ENCODE peak calls at places on chromosomes 4 and X, in six cellular contexts. Z, C, D, V, H and J are unnamed samples.

GRCh38 chr4:85842540-85842939 is 367.6 kb downstream of the ARHGAP24 start:
- DNase-seq in Z (peak), C (peak), D (no peak), V (no peak), H (peak), J (no peak)

GRCh38 chrX:41922125-41922521 is 1.2 kb downstream of the CASK start:
- DNase-seq in Z (no peak), C (peak), D (no peak), V (peak), H (peak), J (no peak)

GRCh38 chr4:77156912-77157858 is at the start of gene CCNG2:
- DNase-seq in Z (peak), C (peak), D (peak), V (peak), H (peak), J (peak)

GRCh38 chrX:29852767-29853166 is 362.6 kb upstream of the MAGEB2 start:
- DNase-seq in Z (no peak), C (peak), D (no peak), V (no peak), H (peak), J (no peak)

GRCh38 chr4:53119685-53120084 is 246.2 kb downstream of the SCFD2 start:
- DNase-seq in Z (no peak), C (peak), D (no peak), V (no peak), H (peak), J (peak)

GRCh38 chrX:133085785-133086184 is 11.1 kb downstream of the USP26 start:
- DNase-seq in Z (peak), C (no peak), D (no peak), V (no peak), H (no peak), J (no peak)

GRCh38 chrX:19638968-19639539 is 123.7 kb upstream of the MAP3K15 start:
- DNase-seq in Z (no peak), C (no peak), D (no peak), V (no peak), H (no peak), J (no peak)

GRCh38 chrX:41543668-41544067 is 96.5 kb downstream of the NYX start:
- DNase-seq in Z (no peak), C (no peak), D (no peak), V (no peak), H (no peak), J (no peak)

GRCh38 chrX:17376381-17377046 is 1.5 kb downstream of the NHS start:
- DNase-seq in Z (peak), C (no peak), D (no peak), V (no peak), H (no peak), J (no peak)

GRCh38 chr4:84878090-84878489 is 88.4 kb downstream of the WDFY3 start:
- DNase-seq in Z (no peak), C (peak), D (no peak), V (no peak), H (peak), J (no peak)

GRCh38 chr4:86730310-86730709 is 118.9 kb downstream of the SLC10A6 start:
- DNase-seq in Z (no peak), C (no peak), D (no peak), V (no peak), H (no peak), J (no peak)

GRCh38 chrX:48939417-48940228 is 17.8 kb downstream of the OTUD5 start:
- DNase-seq in Z (no peak), C (no peak), D (no peak), V (peak), H (no peak), J (no peak)

GRCh38 chrX:148874621-148875020 is 374.2 kb downstream of the AFF2 start:
- DNase-seq in Z (no peak), C (peak), D (no peak), V (no peak), H (peak), J (no peak)

GRCh38 chr4:39232100-39232499 is 49.8 kb downstream of the WDR19 start:
- DNase-seq in Z (no peak), C (no peak), D (no peak), V (no peak), H (no peak), J (no peak)

GRCh38 chr4:38323141-38323634 is 340.8 kb upstream of the KLF3 start:
- DNase-seq in Z (no peak), C (peak), D (no peak), V (no peak), H (peak), J (no peak)

GRCh38 chr4:41430796-41431195 is 107.2 kb upstream of the LIMCH1 start:
- DNase-seq in Z (no peak), C (peak), D (no peak), V (no peak), H (no peak), J (no peak)

GRCh38 chr4:113445286-113445685 is 316.3 kb downstream of the CAMK2D start:
- DNase-seq in Z (no peak), C (peak), D (peak), V (no peak), H (peak), J (peak)

GRCh38 chr4:128974203-128974602 is 119.1 kb downstream of the SCLT1 start:
- DNase-seq in Z (no peak), C (peak), D (no peak), V (no peak), H (peak), J (peak)

GRCh38 chrX:2689773-2690666 is 1.1 kb upstream of the CD99 start:
- DNase-seq in Z (peak), C (no peak), D (peak), V (no peak), H (no peak), J (no peak)

GRCh38 chrX:123236868-123237267 is 52.8 kb downstream of the GRIA3 start:
- DNase-seq in Z (no peak), C (peak), D (no peak), V (no peak), H (no peak), J (no peak)

GRCh38 chrX:53718073-53718472 is 31.6 kb upstream of the HUWE1 start:
- DNase-seq in Z (no peak), C (no peak), D (no peak), V (no peak), H (no peak), J (no peak)

GRCh38 chr4:139556735-139557505 is 901 bp upstream of the SETD7 start:
- DNase-seq in Z (peak), C (no peak), D (peak), V (peak), H (no peak), J (no peak)
- TF ChIP-seq CTCF in Z (no peak), C (peak), D (no peak), V (peak), H (no peak), J (no peak)

DNA sequence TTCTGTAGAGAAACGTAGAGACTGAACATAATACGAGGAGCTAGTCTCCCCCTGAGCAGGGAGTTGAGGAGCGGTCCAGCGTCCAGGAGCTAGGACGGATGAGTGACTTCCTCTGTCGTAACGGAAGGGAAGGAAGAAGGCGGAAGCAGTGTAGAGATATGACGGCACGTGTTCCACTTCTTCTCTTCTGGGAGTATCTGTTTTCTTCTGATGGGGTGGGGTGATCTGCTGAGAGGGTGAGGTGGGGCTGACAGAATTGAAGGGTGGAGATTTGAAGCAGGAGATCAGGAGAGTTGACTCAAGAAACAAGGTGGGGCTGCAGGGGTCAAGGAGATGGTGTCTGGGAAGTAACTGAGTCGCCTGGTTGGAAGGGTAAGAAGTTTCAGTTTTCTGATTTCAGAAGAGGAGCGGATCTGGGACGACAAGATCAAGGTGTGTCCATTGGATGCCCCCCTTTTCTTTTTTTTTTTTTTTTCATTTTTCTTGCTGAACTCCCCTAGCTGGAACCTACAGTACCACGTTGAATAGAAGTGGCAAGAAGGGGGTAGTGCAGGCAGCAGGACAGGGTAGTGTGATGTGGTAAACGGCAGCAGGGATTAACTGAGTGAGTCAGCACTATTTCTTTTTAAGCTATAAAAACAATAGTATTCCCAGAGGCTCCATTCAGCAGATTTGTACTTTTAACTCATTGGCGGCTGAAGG is 50.7 kb upstream of the SETD7 start:
- DNase-seq in Z (no peak), C (peak), D (no peak), V (no peak), H (peak), J (no peak)
- H3K4me3 ChIP-seq in Z (no peak), C (no peak), D (no peak), V (no peak), H (no peak), J (no peak)

GRCh38 chr4:25144870-25145481 is 15.3 kb downstream of the SEPSECS start:
- DNase-seq in Z (no peak), C (peak), D (no peak), V (peak), H (peak), J (no peak)
- TF ChIP-seq CTCF in Z (no peak), C (peak), D (no peak), V (peak), H (peak), J (peak)

GRCh38 chrX:37846141-37846540 is 1.2 kb downstream of the DYNLT3 start:
- DNase-seq in Z (no peak), C (no peak), D (no peak), V (no peak), H (no peak), J (peak)
- H3K4me3 ChIP-seq in Z (no peak), C (peak), D (no peak), V (no peak), H (peak), J (peak)

GRCh38 chr4:29081230-29081955 is 1638.8 kb upstream of the PCDH7 start:
- DNase-seq in Z (no peak), C (no peak), D (no peak), V (no peak), H (peak), J (peak)
- TF ChIP-seq CTCF in Z (no peak), C (no peak), D (no peak), V (peak), H (no peak), J (no peak)

DNA sequence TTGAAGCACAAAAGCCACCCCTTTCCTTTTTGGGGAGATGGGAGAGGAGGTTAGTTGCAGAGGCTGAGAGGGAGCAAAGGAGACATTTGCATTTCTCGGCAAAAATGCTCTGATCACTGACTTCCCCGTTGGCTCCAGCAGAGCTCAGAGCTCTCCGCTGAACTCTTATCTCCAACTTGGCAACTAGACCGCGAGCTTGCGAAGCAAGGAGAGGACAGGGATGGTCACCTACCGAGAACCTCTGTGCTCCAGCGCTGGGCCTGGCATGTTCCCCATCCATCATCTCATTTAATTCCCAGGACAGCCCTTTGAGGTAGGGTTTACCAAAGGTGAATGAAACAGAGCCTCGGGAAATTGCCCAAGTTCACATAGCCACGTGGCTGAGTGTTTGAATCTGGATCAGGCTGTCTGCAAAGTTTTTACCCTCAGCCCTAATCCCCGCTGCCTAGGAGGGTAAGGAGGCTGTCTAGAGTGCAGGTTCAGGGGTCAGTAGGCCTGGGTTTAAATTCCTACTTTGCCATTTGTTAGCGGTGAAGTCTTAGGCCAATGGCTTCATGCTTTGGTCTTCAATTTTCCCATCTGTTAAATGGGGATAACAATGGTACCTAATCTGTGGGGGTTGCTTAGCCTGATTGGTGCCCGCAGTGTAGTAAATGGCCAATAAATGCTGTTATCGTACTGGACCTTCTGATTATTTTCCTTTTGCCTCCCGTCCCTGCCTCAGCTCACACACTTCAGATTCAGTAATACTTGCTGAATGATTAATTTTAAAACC is 3.8 kb upstream of the CITED1 start:
- DNase-seq in Z (no peak), C (no peak), D (no peak), V (no peak), H (no peak), J (no peak)
- H3K4me3 ChIP-seq in Z (no peak), C (peak), D (no peak), V (no peak), H (no peak), J (peak)

DNA sequence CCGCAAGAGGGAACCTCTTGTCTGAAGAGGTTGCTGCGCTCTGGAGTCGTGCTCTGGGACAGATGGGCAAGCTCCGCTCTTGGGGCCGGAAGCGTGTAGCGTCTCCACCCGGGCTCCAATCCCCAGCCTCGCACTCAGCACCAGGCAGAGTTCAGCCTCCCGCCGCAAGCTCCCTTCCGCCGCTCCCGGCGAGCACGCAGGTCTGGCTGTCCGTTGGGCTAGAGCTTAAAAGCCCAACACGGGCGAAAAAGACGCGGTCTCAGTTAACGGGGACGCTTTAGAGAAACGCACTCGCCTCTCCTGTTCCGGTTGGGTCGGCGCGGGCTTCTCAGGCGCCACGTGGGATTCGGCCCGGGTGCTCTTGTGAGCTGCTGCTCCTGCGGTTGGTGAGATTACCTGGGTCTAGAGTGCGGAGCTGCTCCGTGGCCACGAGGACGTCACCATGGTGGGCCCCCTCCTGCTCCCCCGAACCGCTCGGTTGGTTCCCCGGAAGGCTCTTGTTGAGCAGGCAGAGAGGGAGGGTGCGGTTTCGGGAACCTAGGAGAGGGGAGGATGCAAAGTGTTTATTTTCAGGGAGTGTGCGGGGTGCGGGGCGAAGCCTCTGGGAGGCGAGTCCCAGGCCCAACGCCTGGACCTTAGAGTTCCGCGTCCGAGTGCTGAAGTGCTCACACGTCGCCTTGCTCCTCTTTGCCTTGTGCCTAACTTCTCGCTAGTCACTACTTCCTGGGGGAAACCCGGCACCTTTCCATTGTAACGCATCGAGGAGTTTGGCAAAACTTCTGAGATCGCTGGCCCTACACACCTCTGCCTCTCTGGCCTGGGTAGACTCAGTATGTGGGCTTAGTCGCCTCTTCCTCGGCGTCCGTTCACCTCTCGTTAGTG is at the start of gene TMA16:
- DNase-seq in Z (peak), C (peak), D (peak), V (peak), H (peak), J (peak)
- TF ChIP-seq CTCF in Z (no peak), C (no peak), D (no peak), V (no peak), H (no peak), J (no peak)

GRCh38 chr4:186717556-186717955 is 6.1 kb downstream of the FAT1 start:
- DNase-seq in Z (no peak), C (no peak), D (no peak), V (no peak), H (no peak), J (no peak)

GRCh38 chr4:186710521-186711119 is 13.0 kb downstream of the FAT1 start:
- DNase-seq in Z (no peak), C (no peak), D (no peak), V (no peak), H (no peak), J (no peak)

GRCh38 chr4:186714006-186714675 is 9.5 kb downstream of the FAT1 start:
- DNase-seq in Z (no peak), C (no peak), D (no peak), V (no peak), H (no peak), J (no peak)

GRCh38 chr4:186712690-186713089 is 11.0 kb downstream of the FAT1 start:
- DNase-seq in Z (no peak), C (no peak), D (no peak), V (no peak), H (no peak), J (no peak)

GRCh38 chr4:186715077-186715476 is 8.6 kb downstream of the FAT1 start:
- DNase-seq in Z (no peak), C (no peak), D (no peak), V (no peak), H (no peak), J (peak)
- H3K4me3 ChIP-seq in Z (no peak), C (no peak), D (no peak), V (no peak), H (no peak), J (no peak)

DNA sequence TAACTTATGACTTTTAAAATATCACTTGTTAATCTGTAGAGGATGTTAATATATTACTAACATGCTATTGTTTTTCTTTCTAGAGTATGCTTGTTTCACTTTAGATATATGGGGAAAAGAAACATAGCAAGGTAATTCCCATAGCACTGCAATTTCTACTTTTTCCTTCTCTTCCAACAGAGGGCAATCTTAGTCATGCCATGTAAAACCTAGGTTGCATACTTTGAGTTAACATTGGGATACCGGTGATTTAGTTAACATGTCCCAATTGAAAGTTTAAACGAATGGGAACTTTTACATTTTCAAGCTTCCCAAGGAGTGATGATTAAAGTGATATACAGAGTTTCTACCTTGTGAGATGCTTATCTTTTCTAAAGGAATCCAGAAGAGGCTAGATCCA is 89.4 kb upstream of the IL13RA1 start:
- DNase-seq in Z (no peak), C (no peak), D (no peak), V (no peak), H (peak), J (no peak)
- TF ChIP-seq CTCF in Z (no peak), C (peak), D (no peak), V (no peak), H (no peak), J (peak)